ENCODE peak calls at places on chromosomes 12 and 14, in four cellular contexts. N, R, Y and D are unnamed samples. For H4K20me1 and H3K27me3, the result is how much of the 10 kb centered on the place peaks cover.

GRCh38 chr14:102666635-102667034 is 74.2 kb downstream of the RCOR1 start:
- DNase-seq in N (no peak), R (no peak), Y (no peak), D (peak)

GRCh38 chr12:53791735-53792326 is 40.1 kb upstream of the CISTR start:
- DNase-seq in N (peak), R (no peak), Y (no peak), D (no peak)

GRCh38 chr12:110100315-110100970 is 23.7 kb upstream of the IFT81 start:
- DNase-seq in N (peak), R (peak), Y (peak), D (peak)

GRCh38 chr12:109461049-109461845 is 15.9 kb downstream of the KCTD10 start:
- DNase-seq in N (peak), R (peak), Y (peak), D (no peak)

GRCh38 chr12:23830210-23830609 is 119.3 kb downstream of the SOX5 start:
- DNase-seq in N (no peak), R (no peak), Y (no peak), D (no peak)

GRCh38 chr14:77026166-77026929 is 2.2 kb downstream of the IRF2BPL start:
- DNase-seq in N (peak), R (no peak), Y (peak), D (peak)

GRCh38 chr14:51849095-51849494 is 11.3 kb upstream of the GNG2 start:
- DNase-seq in N (peak), R (no peak), Y (peak), D (no peak)

GRCh38 chr14:101707285-101707842 is 54.1 kb upstream of the PPP2R5C start:
- DNase-seq in N (peak), R (peak), Y (peak), D (peak)

GRCh38 chr12:76020731-76021672 is 10.6 kb downstream of the PHLDA1 start:
- DNase-seq in N (peak), R (no peak), Y (peak), D (peak)

GRCh38 chr14:68158640-68159039 is 339.1 kb downstream of the RAD51B start:
- DNase-seq in N (no peak), R (no peak), Y (no peak), D (no peak)

GRCh38 chr14:68177728-68178127 is 358.1 kb downstream of the RAD51B start:
- DNase-seq in N (no peak), R (no peak), Y (no peak), D (no peak)

GRCh38 chr12:47636908-47637780 is 68.7 kb downstream of the RPAP3 start:
- DNase-seq in N (peak), R (peak), Y (no peak), D (no peak)

GRCh38 chr12:47858511-47859266 is 39.0 kb upstream of the HDAC7 start:
- DNase-seq in N (peak), R (no peak), Y (no peak), D (peak)

GRCh38 chr12:74051848-74052247 is 485.8 kb upstream of the ATXN7L3B start:
- DNase-seq in N (no peak), R (no peak), Y (no peak), D (no peak)

GRCh38 chr12:117182866-117183265 is 7.4 kb downstream of the FBXO21 start:
- DNase-seq in N (no peak), R (peak), Y (no peak), D (no peak)

GRCh38 chr12:111034148-111034910 is 114.0 kb upstream of the MYL2 start:
- DNase-seq in N (peak), R (no peak), Y (no peak), D (no peak)

GRCh38 chr12:85367886-85368385 is 87.9 kb downstream of the ALX1 start:
- DNase-seq in N (no peak), R (no peak), Y (no peak), D (no peak)

GRCh38 chr12:123115409-123116111 is 35.3 kb downstream of the PITPNM2 start:
- DNase-seq in N (peak), R (no peak), Y (peak), D (peak)

GRCh38 chr12:113299619-113300237 is 35.2 kb downstream of the SLC8B1 start:
- DNase-seq in N (peak), R (peak), Y (peak), D (peak)

GRCh38 chr12:75257510-75257909 is 47.9 kb upstream of the KCNC2 start:
- DNase-seq in N (no peak), R (no peak), Y (peak), D (no peak)

GRCh38 chr12:106149096-106149784 is 10.5 kb upstream of the NUAK1 start:
- DNase-seq in N (no peak), R (no peak), Y (peak), D (no peak)

GRCh38 chr12:40225984-40226602 is 1.3 kb downstream of the LRRK2 start:
- DNase-seq in N (no peak), R (no peak), Y (no peak), D (no peak)

GRCh38 chr14:24726480-24726879 is 92.5 kb upstream of the GZMB start:
- DNase-seq in N (no peak), R (no peak), Y (no peak), D (no peak)

GRCh38 chr14:103196716-103197115 is 73.5 kb downstream of the TNFAIP2 start:
- DNase-seq in N (no peak), R (no peak), Y (no peak), D (no peak)

GRCh38 chr12:125091401-125091800 is 26.2 kb downstream of the AACS start:
- DNase-seq in N (no peak), R (no peak), Y (no peak), D (no peak)

GRCh38 chr12:120102189-120103043 is 14.1 kb downstream of the RAB35 start:
- DNase-seq in N (no peak), R (no peak), Y (no peak), D (peak)
- H4K20me1 ChIP-seq in N (under half), R (under half), Y (half or more), D (under half)

GRCh38 chr14:61456720-61457119 is 135.3 kb downstream of the PRKCH start:
- DNase-seq in N (peak), R (peak), Y (peak), D (peak)
- TF ChIP-seq CTCF in N (peak), R (peak), Y (peak), D (peak)

GRCh38 chr12:26120561-26121274 is 4.1 kb downstream of the BHLHE41 start:
- DNase-seq in N (peak), R (no peak), Y (no peak), D (no peak)

GRCh38 chr12:26122681-26123481 is 2.0 kb downstream of the BHLHE41 start:
- DNase-seq in N (peak), R (no peak), Y (peak), D (peak)

GRCh38 chr12:26119391-26119981 is 5.4 kb downstream of the BHLHE41 start:
- DNase-seq in N (peak), R (peak), Y (peak), D (no peak)

GRCh38 chr12:26121841-26122680 is 2.8 kb downstream of the BHLHE41 start:
- DNase-seq in N (no peak), R (no peak), Y (peak), D (peak)

DNA sequence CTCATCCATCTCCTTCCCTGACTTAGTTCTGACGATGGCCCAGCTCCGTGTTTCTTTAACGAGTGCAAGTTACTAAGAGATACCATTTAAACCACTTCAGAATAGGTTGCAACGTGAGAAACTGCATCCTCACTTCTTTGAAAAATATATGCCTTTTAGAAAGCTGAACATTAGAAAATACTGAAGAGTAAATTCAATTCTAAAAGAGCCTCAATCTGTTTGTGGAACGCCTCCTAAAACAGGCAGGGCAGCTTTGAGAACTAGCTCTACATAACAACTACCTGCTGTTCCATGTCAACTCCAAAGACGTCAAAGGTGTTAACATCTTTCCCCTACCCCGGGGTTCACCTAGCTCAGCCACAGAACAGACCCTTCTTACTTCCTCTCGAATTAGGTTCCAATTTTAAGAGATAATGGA is 3.5 kb downstream of the BHLHE41 start:
- DNase-seq in N (peak), R (no peak), Y (no peak), D (no peak)
- H3K27me3 ChIP-seq in N (under half), R (under half), Y (under half), D (under half)

DNA sequence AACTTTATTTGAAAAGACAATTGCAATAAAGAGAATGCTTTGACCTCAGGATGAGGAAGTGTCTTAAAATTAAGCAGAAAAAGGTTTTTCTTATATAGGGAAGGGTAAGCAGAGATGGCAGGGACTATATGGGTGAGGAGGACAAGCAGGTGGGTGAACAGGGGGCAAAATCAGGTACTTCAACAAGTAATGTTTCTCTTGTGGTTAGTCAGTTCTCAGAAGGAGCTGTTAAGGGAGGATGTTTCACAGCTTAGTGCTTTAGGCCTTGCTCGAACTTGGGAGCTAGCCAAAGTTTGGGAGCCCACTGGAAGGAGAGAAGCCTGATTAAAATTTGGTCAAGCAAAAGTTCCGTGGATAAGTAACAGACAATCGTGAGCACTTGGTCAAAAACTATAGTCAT is 364.3 kb upstream of the TMPO start:
- DNase-seq in N (no peak), R (no peak), Y (no peak), D (no peak)
- H4K20me1 ChIP-seq in N (under half), R (under half), Y (under half), D (under half)

DNA sequence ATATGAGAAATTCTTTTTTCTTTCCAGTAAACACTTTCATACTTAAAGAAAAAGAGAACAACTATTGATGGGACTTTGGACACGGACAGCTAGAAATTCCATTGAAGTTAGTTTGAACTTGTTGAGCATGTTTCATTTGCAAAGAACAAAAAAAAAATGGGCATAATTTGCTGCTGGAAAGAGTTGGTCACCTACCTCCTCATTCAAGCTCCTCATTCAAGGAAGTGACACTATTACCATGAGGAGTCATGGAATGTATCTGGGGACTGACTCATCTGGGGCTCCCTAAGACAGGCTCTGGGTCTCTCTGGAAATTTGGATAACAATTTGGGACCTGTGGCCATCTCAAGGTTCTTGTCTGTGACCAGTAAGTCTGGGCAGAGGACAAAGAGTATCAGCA is 50.4 kb downstream of the KICS2 start:
- DNase-seq in N (peak), R (peak), Y (peak), D (no peak)
- TF ChIP-seq CTCF in N (no peak), R (no peak), Y (no peak), D (no peak)

GRCh38 chr12:5624873-5625272 is 193.0 kb downstream of the NTF3 start:
- DNase-seq in N (no peak), R (no peak), Y (no peak), D (no peak)

GRCh38 chr12:5621329-5621728 is 189.4 kb downstream of the NTF3 start:
- DNase-seq in N (no peak), R (no peak), Y (no peak), D (no peak)

GRCh38 chr12:5620896-5621295 is 189.0 kb downstream of the NTF3 start:
- DNase-seq in N (no peak), R (no peak), Y (no peak), D (no peak)

GRCh38 chr12:5623411-5623810 is 191.5 kb downstream of the NTF3 start:
- DNase-seq in N (no peak), R (no peak), Y (no peak), D (no peak)

DNA sequence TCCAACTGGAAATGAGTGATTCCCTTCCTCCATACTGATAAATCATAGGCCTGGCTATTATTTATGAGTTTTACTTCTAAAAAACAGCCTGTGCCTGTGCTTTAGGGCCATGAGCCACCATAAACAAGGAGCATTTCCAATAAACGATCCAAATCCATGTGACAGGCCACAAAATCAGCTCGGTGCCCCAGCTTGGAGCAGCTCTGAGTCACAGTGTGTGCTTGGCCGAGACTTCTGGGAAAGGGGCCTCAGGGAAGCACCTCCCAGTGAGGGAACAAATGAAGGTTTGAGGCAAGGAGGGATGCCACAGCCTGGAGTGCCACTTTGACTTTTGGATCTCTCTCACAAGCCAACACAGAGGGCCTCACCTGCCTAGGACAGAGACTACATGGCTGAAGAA is 190.4 kb downstream of the NTF3 start:
- DNase-seq in N (no peak), R (no peak), Y (no peak), D (no peak)
- H3K27me3 ChIP-seq in N (under half), R (under half), Y (under half), D (under half)

GRCh38 chr14:92798811-92799210 is 4.7 kb downstream of the GOLGA5 start:
- DNase-seq in N (no peak), R (no peak), Y (no peak), D (no peak)

GRCh38 chr14:92801917-92802316 is 7.8 kb downstream of the GOLGA5 start:
- DNase-seq in N (no peak), R (no peak), Y (no peak), D (no peak)

GRCh38 chr14:92802678-92803077 is 8.6 kb downstream of the GOLGA5 start:
- DNase-seq in N (no peak), R (no peak), Y (no peak), D (no peak)

GRCh38 chr14:92800012-92800411 is 5.9 kb downstream of the GOLGA5 start:
- DNase-seq in N (no peak), R (no peak), Y (no peak), D (no peak)

GRCh38 chr14:92800525-92800924 is 6.4 kb downstream of the GOLGA5 start:
- DNase-seq in N (no peak), R (no peak), Y (no peak), D (peak)
- H4K20me1 ChIP-seq in N (under half), R (under half), Y (under half), D (half or more)

DNA sequence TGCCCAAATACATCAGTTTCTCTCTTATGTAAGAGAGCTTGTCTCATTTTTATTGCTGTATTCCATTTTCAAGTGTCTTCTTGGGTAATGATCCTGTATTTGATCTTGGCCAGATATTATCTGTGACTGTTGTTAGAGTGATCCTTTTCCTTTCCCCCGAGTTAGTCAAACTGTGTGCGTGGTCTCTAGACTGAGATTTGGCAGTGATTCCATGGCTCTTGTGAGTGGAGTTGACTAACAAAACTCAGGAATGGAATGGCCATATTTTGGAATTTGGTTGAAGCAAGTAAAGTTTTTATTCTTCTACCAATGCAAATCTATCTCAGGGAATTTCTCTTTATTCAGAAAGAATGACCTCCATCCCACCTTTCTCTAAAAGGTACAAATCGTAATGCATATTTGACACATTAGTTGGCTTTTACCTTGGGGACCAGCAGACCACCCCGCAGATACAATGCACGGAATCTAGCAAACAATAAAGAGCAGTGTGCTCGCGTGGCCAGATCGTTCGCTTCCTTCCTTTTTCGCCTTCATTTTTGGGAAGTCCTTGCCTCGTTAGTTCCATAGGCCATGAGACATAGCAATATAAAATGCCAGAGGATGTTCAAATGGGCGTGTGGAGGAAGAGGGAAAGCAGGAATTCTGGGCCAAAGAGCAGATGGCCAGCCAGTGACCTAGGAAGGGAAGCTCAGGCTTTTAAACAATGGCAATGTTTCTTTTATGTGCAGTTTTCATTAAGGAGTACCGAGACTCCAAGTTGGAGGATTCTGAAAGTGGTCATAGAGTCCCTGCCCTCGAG is 24.4 kb downstream of the ETV6 start:
- DNase-seq in N (no peak), R (no peak), Y (peak), D (no peak)
- TF ChIP-seq CTCF in N (no peak), R (no peak), Y (no peak), D (no peak)